ENCODE peak calls at places on chromosomes 6 and 20, in ten cellular contexts. A, T, D, E, G, S, B, Q, K and L are unnamed samples.
A peak's percentile ranks its signal among the peaks of the same experiment; 100 is the strongest.

GRCh38 chr6:153702671-153703070 is 336.4 kb upstream of the OPRM1 start:
- DNase-seq in A (no peak), T (no peak), D (no peak), E (no peak), G (no peak), S (no peak), B (no peak), Q (no peak), K (no peak), L (no peak)

GRCh38 chr6:2818593-2818992 is 23.1 kb downstream of the SERPINB1 start:
- DNase-seq in A (no peak), T (peak; percentile 22), D (no peak), E (no peak), G (no peak), S (peak; percentile 15), B (no peak), Q (peak; percentile 65), K (no peak), L (peak; percentile 68)

GRCh38 chr6:163309491-163310026 is 105.0 kb upstream of the QKI start:
- DNase-seq in A (no peak), T (no peak), D (no peak), E (no peak), G (peak; percentile 69), S (no peak), B (no peak), Q (peak; percentile 57), K (no peak), L (peak; percentile 44)

GRCh38 chr20:55977723-55978481 is 27.4 kb downstream of the CBLN4 start:
- DNase-seq in A (no peak), T (no peak), D (no peak), E (no peak), G (no peak), S (no peak), B (no peak), Q (no peak), K (no peak), L (no peak)

GRCh38 chr6:1872649-1873131 is 263.0 kb downstream of the FOXC1 start:
- DNase-seq in A (no peak), T (peak; percentile 3), D (no peak), E (no peak), G (no peak), S (peak; percentile 4), B (no peak), Q (peak; percentile 32), K (peak; percentile 47), L (peak; percentile 48)

GRCh38 chr20:21102252-21102609 is 3.9 kb downstream of the LINC00237 start:
- DNase-seq in A (peak; percentile 36), T (no peak), D (no peak), E (no peak), G (no peak), S (no peak), B (no peak), Q (no peak), K (no peak), L (no peak)

GRCh38 chr20:64113796-64114355 is 6.5 kb upstream of the NPBWR2 start:
- DNase-seq in A (no peak), T (no peak), D (peak; percentile 15), E (no peak), G (no peak), S (no peak), B (no peak), Q (no peak), K (peak; percentile 13), L (no peak)

GRCh38 chr6:70396796-70397729 is 16.2 kb upstream of the FAM135A start:
- DNase-seq in A (no peak), T (no peak), D (no peak), E (no peak), G (peak; percentile 26), S (no peak), B (no peak), Q (no peak), K (no peak), L (no peak)

GRCh38 chr6:34272022-34272926 is 23.5 kb upstream of the SMIM29 start:
- DNase-seq in A (no peak), T (no peak), D (no peak), E (no peak), G (no peak), S (no peak), B (no peak), Q (no peak), K (peak; percentile 60), L (no peak)

GRCh38 chr6:135087403-135087802 is 32.8 kb upstream of the HBS1L start:
- DNase-seq in A (peak; percentile 34), T (no peak), D (no peak), E (no peak), G (no peak), S (no peak), B (no peak), Q (no peak), K (no peak), L (no peak)

GRCh38 chr6:101614774-101615173 is 221.3 kb downstream of the GRIK2 start:
- DNase-seq in A (no peak), T (no peak), D (no peak), E (no peak), G (peak; percentile 26), S (no peak), B (no peak), Q (peak; percentile 80), K (no peak), L (peak; percentile 77)

GRCh38 chr6:156396068-156396771 is 381.0 kb upstream of the ARID1B start:
- DNase-seq in A (no peak), T (no peak), D (no peak), E (no peak), G (no peak), S (no peak), B (no peak), Q (no peak), K (no peak), L (no peak)

GRCh38 chr6:137661601-137662000 is 167.4 kb upstream of the OLIG3 start:
- DNase-seq in A (peak; percentile 47), T (no peak), D (no peak), E (no peak), G (peak; percentile 48), S (no peak), B (no peak), Q (no peak), K (no peak), L (peak; percentile 28)

GRCh38 chr20:20843982-20844381 is 131.5 kb upstream of the RALGAPA2 start:
- DNase-seq in A (no peak), T (no peak), D (peak; percentile 56), E (no peak), G (no peak), S (no peak), B (no peak), Q (no peak), K (no peak), L (no peak)

GRCh38 chr20:63823691-63824311 is 7.3 kb downstream of the ZBTB46 start:
- DNase-seq in A (no peak), T (no peak), D (no peak), E (no peak), G (no peak), S (no peak), B (no peak), Q (no peak), K (no peak), L (no peak)

GRCh38 chr20:48166082-48166835 is 381.0 kb upstream of the SULF2 start:
- DNase-seq in A (no peak), T (no peak), D (no peak), E (no peak), G (no peak), S (no peak), B (no peak), Q (peak; percentile 1), K (no peak), L (peak; percentile 14)

GRCh38 chr6:18501313-18502013 is 114.3 kb downstream of the RNF144B start:
- DNase-seq in A (no peak), T (peak; percentile 39), D (no peak), E (no peak), G (no peak), S (peak; percentile 18), B (no peak), Q (peak; percentile 30), K (peak; percentile 76), L (peak; percentile 93)

GRCh38 chr6:112370946-112371345 is 23.8 kb downstream of the RFPL4B start:
- DNase-seq in A (no peak), T (no peak), D (no peak), E (no peak), G (no peak), S (no peak), B (no peak), Q (no peak), K (no peak), L (no peak)

GRCh38 chr20:59122377-59122932 is 41.2 kb upstream of the ZNF831 start:
- DNase-seq in A (peak; percentile 51), T (no peak), D (no peak), E (no peak), G (no peak), S (no peak), B (no peak), Q (no peak), K (no peak), L (no peak)

GRCh38 chr6:17865798-17866725 is 121.4 kb downstream of the KIF13A start:
- DNase-seq in A (no peak), T (peak; percentile 86), D (peak; percentile 39), E (no peak), G (peak; percentile 87), S (peak; percentile 41), B (no peak), Q (peak; percentile 95), K (peak; percentile 71), L (peak; percentile 97)

GRCh38 chr6:110589865-110590513 is 113.6 kb upstream of the SLC22A16 start:
- DNase-seq in A (no peak), T (no peak), D (no peak), E (no peak), G (no peak), S (no peak), B (no peak), Q (no peak), K (no peak), L (no peak)

GRCh38 chr20:37897008-37897548 is 5.8 kb upstream of the VSTM2L start:
- DNase-seq in A (no peak), T (no peak), D (no peak), E (no peak), G (no peak), S (peak; percentile 16), B (no peak), Q (peak; percentile 42), K (peak; percentile 63), L (no peak)